ENCODE peak calls at places on chromosomes 13 and 19, in four cellular contexts. Y is non-pigmented ciliary epithelial cell, U is H54, W is progenitor cell of endocrine pancreas. P is an unnamed sample.

GRCh38 chr13:35496761-35497386 is 20.4 kb upstream of the MAB21L1 start:
- DNase-seq in W (no peak), U (no peak), Y (no peak), P (no peak)

GRCh38 chr19:36331353-36332228 is 47.4 kb downstream of the ZFP14 start:
- DNase-seq in U (peak; percentile 90), W (peak; percentile 90), Y (peak; percentile 88), P (peak; percentile 70)

GRCh38 chr13:107962209-107962608 is 253.1 kb downstream of the LIG4 start:
- DNase-seq in U (no peak), W (no peak), Y (no peak), P (no peak)

GRCh38 chr13:46168341-46168740 is 13.6 kb downstream of the LCP1 start:
- DNase-seq in Y (no peak), U (no peak), W (no peak), P (no peak)

GRCh38 chr19:48478339-48479061 is 9.3 kb downstream of the CYTH2 start:
- DNase-seq in U (no peak), Y (no peak), W (no peak), P (no peak)

GRCh38 chr13:60838581-60838980 is 441.6 kb downstream of the TDRD3 start:
- DNase-seq in U (no peak), Y (no peak), W (no peak), P (no peak)

GRCh38 chr19:6613711-6614110 is 22.8 kb upstream of the CD70 start:
- DNase-seq in U (no peak), W (no peak), Y (no peak), P (no peak)

GRCh38 chr13:84413016-84413415 is 530.7 kb upstream of the SLITRK1 start:
- DNase-seq in W (no peak), U (no peak), Y (no peak), P (no peak)

GRCh38 chr13:110271313-110271712 is 35.6 kb downstream of the COL4A1 start:
- DNase-seq in W (no peak), Y (no peak), U (no peak), P (no peak)

GRCh38 chr13:58340895-58341294 is 709.4 kb downstream of the PCDH17 start:
- DNase-seq in U (no peak), Y (no peak), W (no peak), P (no peak)

GRCh38 chr19:2607712-2608601 is 94.5 kb downstream of the GNG7 start:
- DNase-seq in Y (no peak), U (no peak), W (no peak), P (no peak)

P was measured in NCI-H460.